ENCODE peak calls at places on chromosomes 7 and 10, in seven cellular contexts. T is HepG2, A is stomach, K is lower leg skin, D is fibroblast of mammary gland, Y is mucosa of descending colon, L is heart left ventricle. M is an unnamed sample.

GRCh38 chr10:13078912-13079775 is 20.8 kb upstream of the OPTN start:
- DNase-seq in K (no peak), Y (no peak), T (no peak), D (no peak), A (no peak), L (no peak), M (no peak)

GRCh38 chr10:50501899-50502556 is 121.7 kb downstream of the SGMS1 start:
- DNase-seq in T (peak; percentile 90), D (no peak), Y (no peak), L (no peak), A (no peak), K (no peak), M (peak; percentile 38)

GRCh38 chr10:43390791-43391190 is 18.2 kb downstream of the HNRNPF start:
- DNase-seq in L (no peak), D (peak; percentile 65), T (peak; percentile 42), K (no peak), A (no peak), Y (peak; percentile 21), M (peak; percentile 69)

GRCh38 chr10:124650820-124651401 is 93.3 kb downstream of the FAM53B start:
- DNase-seq in K (no peak), L (no peak), D (no peak), Y (peak; percentile 73), T (no peak), A (no peak), M (no peak)

GRCh38 chr7:116628971-116629586 is 42.9 kb upstream of the MET start:
- DNase-seq in L (no peak), D (peak; percentile 47), K (no peak), T (no peak), Y (no peak), A (peak; percentile 67), M (peak; percentile 50)

GRCh38 chr10:58322072-58322834 is 12.6 kb upstream of the UBE2D1 start:
- DNase-seq in A (no peak), D (peak; percentile 36), Y (no peak), L (no peak), K (no peak), T (peak; percentile 80), M (peak; percentile 87)

GRCh38 chr7:74656421-74656910 is 1.1 kb upstream of the GTF2I start:
- DNase-seq in T (peak; percentile 51), K (no peak), D (peak; percentile 16), Y (peak; percentile 73), A (peak; percentile 57), L (peak; percentile 78), M (peak; percentile 41)

GRCh38 chr10:91514684-91515253 is 104.6 kb downstream of the HECTD2 start:
- DNase-seq in K (no peak), Y (no peak), A (no peak), L (no peak), D (no peak), T (no peak), M (no peak)

GRCh38 chr10:120732067-120732466 is 119.1 kb upstream of the WDR11 start:
- DNase-seq in A (no peak), K (no peak), D (no peak), Y (no peak), L (no peak), T (no peak), M (peak; percentile 15)

GRCh38 chr7:148925836-148926235 is 41.7 kb upstream of the EZH2 start:
- DNase-seq in L (no peak), D (no peak), T (no peak), K (peak; percentile 53), Y (no peak), A (no peak), M (no peak)

GRCh38 chr10:15210521-15210920 is 42.0 kb upstream of the NMT2 start:
- DNase-seq in Y (no peak), K (no peak), T (no peak), A (no peak), L (no peak), D (no peak), M (no peak)

GRCh38 chr10:45000764-45001381 is at the start of gene ZNF22:
- DNase-seq in D (peak; percentile 66), K (peak; percentile 94), Y (peak; percentile 81), L (peak; percentile 83), A (peak; percentile 68), T (no peak), M (peak; percentile 74)

GRCh38 chr10:8057636-8058273 is 3.3 kb downstream of the GATA3 start:
- DNase-seq in D (no peak), T (no peak), K (peak; percentile 81), Y (no peak), L (no peak), A (no peak), M (no peak)

GRCh38 chr10:105041956-105042355 is 400.9 kb downstream of the SORCS3 start:
- DNase-seq in Y (no peak), D (no peak), A (no peak), T (no peak), L (no peak), K (no peak), M (no peak)

GRCh38 chr7:116805100-116805544 is 57.3 kb upstream of the CAPZA2 start:
- DNase-seq in T (peak; percentile 70), A (no peak), K (no peak), D (peak; percentile 75), Y (no peak), L (peak; percentile 31), M (peak; percentile 59)

GRCh38 chr10:99993994-99994689 is 15.6 kb downstream of the DNMBP start:
- DNase-seq in T (no peak), A (peak; percentile 44), L (peak; percentile 66), D (peak; percentile 99), K (peak; percentile 90), Y (peak; percentile 60), M (peak; percentile 94)

GRCh38 chr10:60351191-60351853 is 38.4 kb downstream of the ANK3 start:
- DNase-seq in L (no peak), T (no peak), K (no peak), D (no peak), A (no peak), Y (no peak), M (no peak)

GRCh38 chr10:94199565-94199964 is 163.2 kb downstream of the NOC3L start:
- DNase-seq in L (no peak), D (peak; percentile 63), Y (no peak), A (no peak), T (no peak), K (no peak), M (no peak)

GRCh38 chr10:31622993-31623392 is 304.0 kb downstream of the ZEB1 start:
- DNase-seq in D (peak; percentile 98), A (no peak), K (no peak), L (no peak), T (no peak), Y (no peak), M (peak; percentile 60)
- H3K4me3 ChIP-seq in D (no peak overlapping the region), A (no peak overlapping the region), K (no peak overlapping the region), L (no peak overlapping the region), T (no peak overlapping the region), Y (no peak overlapping the region), M (no peak overlapping the region)

GRCh38 chr7:77771901-77772300 is 26.3 kb downstream of the TMEM60 start:
- DNase-seq in T (no peak), Y (no peak), D (no peak), A (no peak), K (no peak), L (no peak), M (no peak)
- TF ChIP-seq CTCF in T (no peak), Y (no peak), D (no peak), A (no peak), K (no peak), L (no peak), M (no peak)

DNA sequence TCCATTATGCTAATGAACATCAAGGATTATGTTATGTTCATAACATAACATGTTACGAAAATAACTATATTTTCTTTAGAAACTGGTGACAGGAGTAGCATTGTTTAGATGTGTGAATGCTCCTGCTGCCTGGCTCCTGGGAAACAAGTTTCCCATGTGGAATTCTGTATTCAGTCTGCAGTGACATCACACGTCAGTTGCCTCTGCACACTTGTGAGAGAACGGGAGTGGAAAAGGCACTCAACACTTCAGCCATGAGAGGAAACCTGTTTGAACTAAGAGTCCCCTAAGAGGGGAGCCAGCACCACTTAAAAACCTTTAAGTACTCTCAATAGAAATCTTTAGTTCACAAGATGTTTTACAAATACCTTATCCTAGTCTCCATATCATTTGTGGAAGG is 140.3 kb upstream of the FAM20C start:
- DNase-seq in A (no peak), D (no peak), K (no peak), L (no peak), T (no peak), Y (no peak), M (no peak)
- H3K4me3 ChIP-seq in A (no peak overlapping the region), D (no peak overlapping the region), K (no peak overlapping the region), L (no peak overlapping the region), T (no peak overlapping the region), Y (no peak overlapping the region), M (no peak overlapping the region)

GRCh38 chr10:77583527-77583926 is 54.1 kb downstream of the KCNMA1 start:
- DNase-seq in A (no peak), K (no peak), L (no peak), D (no peak), T (no peak), Y (no peak), M (no peak)

GRCh38 chr10:77587424-77587806 is 50.2 kb downstream of the KCNMA1 start:
- DNase-seq in Y (no peak), D (no peak), K (no peak), A (no peak), T (no peak), L (no peak), M (no peak)

GRCh38 chr10:77588886-77589285 is 48.7 kb downstream of the KCNMA1 start:
- DNase-seq in Y (no peak), D (no peak), T (no peak), A (no peak), L (no peak), K (no peak), M (no peak)

GRCh38 chr10:77590344-77591237 is 47.0 kb downstream of the KCNMA1 start:
- DNase-seq in T (no peak), D (no peak), A (no peak), L (no peak), K (no peak), Y (no peak), M (no peak)

DNA sequence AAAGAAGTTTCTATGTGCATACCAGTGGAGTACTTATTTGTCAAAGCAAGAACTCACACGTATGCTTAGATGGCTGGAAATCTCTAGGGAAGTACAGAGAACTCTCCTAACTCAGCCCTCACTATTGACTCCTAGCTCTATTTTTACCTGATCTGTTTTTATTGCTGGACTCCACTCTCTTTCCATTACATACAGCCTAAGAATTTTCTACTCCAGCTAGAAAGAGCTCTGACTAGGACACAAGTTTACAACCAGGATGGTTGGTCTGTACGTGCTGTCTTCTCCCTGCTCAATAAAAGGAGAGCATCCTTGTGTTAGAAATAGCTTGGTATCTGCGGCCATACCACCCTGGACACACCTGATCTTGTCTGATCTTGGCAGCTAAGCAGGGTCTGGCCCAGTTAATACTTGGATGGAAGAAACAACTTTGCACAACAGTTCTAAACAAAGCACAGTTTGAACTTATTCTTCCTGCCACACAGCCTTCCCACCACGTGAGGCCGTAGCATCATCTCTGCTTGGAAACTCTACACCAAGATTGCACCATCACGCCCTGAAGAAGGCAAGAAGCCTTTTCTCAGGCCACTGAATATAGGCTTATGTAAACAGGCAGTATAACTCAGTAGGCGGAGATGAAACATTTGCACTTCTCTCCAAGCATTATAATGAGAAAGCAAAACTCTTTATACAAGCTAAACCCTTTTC is 50.7 kb downstream of the KCNMA1 start:
- DNase-seq in Y (no peak), D (peak; percentile 92), T (no peak), A (no peak), L (no peak), K (no peak), M (peak; percentile 98)
- TF ChIP-seq CTCF in Y (no peak), D (peak; percentile 21), T (no peak), A (no peak), L (no peak), K (no peak), M (peak; percentile 42)

M was measured in choroid plexus epithelial cell.